ENCODE peak calls at places on chromosomes 13 and 19, in nine cellular contexts. D, G, C, T, I, X, H, Y and V are unnamed samples. For H3K4me1, the result is how much of the 10 kb centered on the place peaks cover.

GRCh38 chr19:10271543-10272086 is 695 bp downstream of the ICAM1 start:
- DNase-seq in D (no peak), G (peak), C (no peak), T (no peak), I (peak), X (peak), H (no peak), Y (no peak), V (peak)

GRCh38 chr13:64164435-64164834 is 2748.8 kb upstream of the PCDH20 start:
- DNase-seq in D (no peak), G (peak), C (no peak), T (no peak), I (peak), X (no peak), H (no peak), Y (peak), V (no peak)

GRCh38 chr19:47296036-47296435 is 13.6 kb upstream of the C5AR1 start:
- DNase-seq in D (peak), G (no peak), C (peak), T (peak), I (no peak), X (peak), H (peak), Y (peak), V (peak)

GRCh38 chr13:100983111-100983510 is 308.5 kb upstream of the TMTC4 start:
- DNase-seq in D (no peak), G (no peak), C (no peak), T (no peak), I (no peak), X (no peak), H (no peak), Y (no peak), V (no peak)

GRCh38 chr19:41641879-41642485 is 15.1 kb upstream of the CEACAM4 start:
- DNase-seq in D (no peak), G (peak), C (peak), T (no peak), I (no peak), X (peak), H (peak), Y (no peak), V (peak)

GRCh38 chr19:335486-336066 is 9.0 kb downstream of the MIER2 start:
- DNase-seq in D (no peak), G (no peak), C (no peak), T (no peak), I (no peak), X (no peak), H (no peak), Y (peak), V (no peak)

GRCh38 chr19:53867225-53868090 is at the start of gene MYADM:
- DNase-seq in D (peak), G (peak), C (peak), T (peak), I (peak), X (peak), H (peak), Y (peak), V (peak)

GRCh38 chr19:31282346-31282745 is 66.9 kb downstream of the TSHZ3 start:
- DNase-seq in D (no peak), G (peak), C (no peak), T (no peak), I (no peak), X (no peak), H (no peak), Y (no peak), V (no peak)

GRCh38 chr13:39943711-39944110 is 288.2 kb downstream of the COG6 start:
- DNase-seq in D (no peak), G (no peak), C (no peak), T (no peak), I (no peak), X (no peak), H (no peak), Y (no peak), V (no peak)

GRCh38 chr19:18611327-18612050 is 1.2 kb upstream of the TMEM59L start:
- DNase-seq in D (no peak), G (no peak), C (no peak), T (no peak), I (no peak), X (peak), H (no peak), Y (no peak), V (no peak)

GRCh38 chr13:110910013-110910890 is 4.6 kb downstream of the ANKRD10 start:
- DNase-seq in D (no peak), G (no peak), C (no peak), T (no peak), I (no peak), X (no peak), H (no peak), Y (no peak), V (no peak)

GRCh38 chr13:110907301-110907700 is 7.6 kb downstream of the ANKRD10 start:
- DNase-seq in D (no peak), G (no peak), C (no peak), T (no peak), I (no peak), X (no peak), H (no peak), Y (no peak), V (no peak)

GRCh38 chr13:110911880-110912279 is 3.0 kb downstream of the ANKRD10 start:
- DNase-seq in D (no peak), G (no peak), C (no peak), T (no peak), I (no peak), X (no peak), H (peak), Y (no peak), V (peak)

GRCh38 chr13:110904748-110905147 is 10.1 kb downstream of the ANKRD10 start:
- DNase-seq in D (no peak), G (no peak), C (no peak), T (no peak), I (no peak), X (no peak), H (no peak), Y (no peak), V (no peak)

DNA sequence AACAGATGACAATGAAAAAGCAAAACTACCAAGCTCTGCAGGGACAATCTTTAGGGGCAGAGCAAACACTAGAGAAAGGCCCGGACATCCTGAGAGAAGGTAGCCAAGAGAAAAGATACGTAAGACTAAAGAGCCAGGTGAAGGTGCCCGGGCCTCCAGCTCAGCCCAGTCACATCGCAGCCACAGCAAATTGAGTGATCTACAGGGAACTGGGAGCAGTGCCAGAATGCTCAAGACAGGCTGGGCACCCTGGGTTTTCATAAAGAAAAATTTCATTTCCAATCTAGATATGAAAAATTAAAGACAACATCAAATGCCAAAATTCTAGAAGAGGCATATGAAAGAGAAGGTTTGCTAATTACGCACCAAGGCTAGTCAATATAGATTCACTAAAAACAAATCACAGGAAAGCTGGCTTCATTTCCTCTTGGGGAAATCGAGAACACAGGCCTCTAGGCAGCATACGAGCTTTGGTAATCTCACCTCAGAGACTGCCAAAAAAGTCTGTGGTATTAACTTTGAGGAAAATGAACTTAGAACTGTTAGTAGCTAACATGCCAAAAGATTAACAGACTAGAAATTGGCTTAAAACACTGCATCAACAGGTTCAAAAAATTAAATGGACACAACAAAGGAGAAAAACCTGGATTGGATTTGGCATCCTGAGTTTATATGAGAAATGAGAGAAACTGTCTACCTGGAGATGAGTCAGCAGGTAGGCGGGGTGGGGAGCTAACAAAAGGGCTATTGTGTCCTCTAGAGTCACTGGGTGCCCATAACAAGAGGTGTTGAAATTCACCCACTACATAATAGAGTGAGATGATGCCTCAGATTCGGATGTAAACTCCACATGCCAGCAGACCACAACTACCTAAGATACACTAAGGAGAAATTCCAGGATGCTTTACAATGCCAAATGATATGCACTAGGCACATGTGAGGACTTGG is 6.6 kb downstream of the ANKRD10 start:
- DNase-seq in D (no peak), G (no peak), C (peak), T (no peak), I (no peak), X (no peak), H (peak), Y (no peak), V (peak)
- H3K4me1 ChIP-seq in D (under half), G (under half), C (under half), T (under half), I (under half), X (under half), H (half or more), Y (half or more), V (under half)

GRCh38 chr13:110403315-110403714 is 96.2 kb downstream of the COL4A2 start:
- DNase-seq in D (no peak), G (no peak), C (no peak), T (no peak), I (no peak), X (no peak), H (no peak), Y (no peak), V (peak)
- H3K4me1 ChIP-seq in D (under half), G (under half), C (under half), T (under half), I (under half), X (under half), H (under half), Y (under half), V (under half)

DNA sequence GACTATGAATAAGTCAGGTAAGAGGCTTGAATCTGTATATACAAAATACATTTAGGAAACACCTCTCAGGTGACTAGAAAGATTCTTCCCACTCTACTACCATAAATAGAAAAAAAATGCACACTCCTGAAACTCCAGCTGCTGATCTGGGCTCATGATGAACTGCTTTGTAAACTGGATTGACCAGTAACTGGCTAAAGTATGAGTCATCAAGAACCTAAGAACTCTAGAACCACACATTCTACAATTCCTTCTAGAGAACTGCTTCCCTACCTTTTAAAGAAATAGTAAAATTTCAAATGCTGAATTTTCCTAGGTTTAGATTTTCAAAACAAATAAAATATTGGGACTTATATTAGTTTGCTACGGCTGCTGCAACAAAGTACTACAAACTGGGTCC is 55.2 kb downstream of the ELF1 start:
- DNase-seq in D (no peak), G (no peak), C (no peak), T (no peak), I (no peak), X (no peak), H (peak), Y (no peak), V (peak)
- H3K4me1 ChIP-seq in D (under half), G (under half), C (under half), T (under half), I (under half), X (half or more), H (under half), Y (half or more), V (under half)

GRCh38 chr19:48405850-48406249 is 12.4 kb downstream of the GRIN2D start:
- DNase-seq in D (no peak), G (peak), C (peak), T (no peak), I (no peak), X (no peak), H (peak), Y (no peak), V (peak)

GRCh38 chr19:48405010-48405659 is 11.7 kb downstream of the GRIN2D start:
- DNase-seq in D (no peak), G (peak), C (no peak), T (no peak), I (no peak), X (no peak), H (no peak), Y (no peak), V (no peak)

GRCh38 chr19:48400018-48400742 is 6.7 kb downstream of the GRIN2D start:
- DNase-seq in D (peak), G (no peak), C (peak), T (peak), I (peak), X (no peak), H (peak), Y (peak), V (peak)

GRCh38 chr19:48401277-48401676 is 7.8 kb downstream of the GRIN2D start:
- DNase-seq in D (no peak), G (peak), C (no peak), T (no peak), I (no peak), X (no peak), H (no peak), Y (no peak), V (no peak)

DNA sequence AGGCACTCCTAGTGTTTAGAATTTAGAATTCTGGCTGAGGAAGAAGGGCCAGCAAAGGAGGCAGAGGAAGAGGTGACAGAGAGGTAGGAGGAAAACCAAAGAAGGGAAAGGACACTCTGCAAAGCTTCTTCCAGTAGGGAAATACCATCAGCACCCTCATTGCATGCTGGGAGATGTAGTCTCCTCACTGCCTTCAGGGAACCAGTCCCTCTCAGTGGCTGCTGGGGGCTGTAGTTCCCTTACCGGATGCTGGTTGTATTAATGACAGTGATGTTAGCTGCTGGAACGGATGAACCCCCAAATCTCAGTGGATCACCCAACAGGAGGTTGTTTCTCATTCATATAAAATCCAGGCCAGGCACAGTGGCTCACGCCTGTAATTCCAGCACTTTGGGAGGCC is 10.1 kb downstream of the GRIN2D start:
- DNase-seq in D (no peak), G (peak), C (peak), T (no peak), I (no peak), X (peak), H (peak), Y (no peak), V (peak)
- H3K4me1 ChIP-seq in D (under half), G (under half), C (under half), T (under half), I (under half), X (under half), H (under half), Y (under half), V (under half)